ENCODE peak calls at places on chromosomes 12 and 14, in nine cellular contexts. Q, D, X, E, L, U, P, H and Z are unnamed samples.

GRCh38 chr14:100842799-100843198 is 16.9 kb downstream of the MEG3 start:
- DNase-seq in Q (peak), D (no peak), X (no peak), E (no peak), L (no peak), U (no peak), P (no peak), H (no peak), Z (no peak)

GRCh38 chr12:120117961-120118709 is 1.6 kb upstream of the RAB35 start:
- DNase-seq in Q (peak), D (peak), X (no peak), E (no peak), L (no peak), U (no peak), P (no peak), H (no peak), Z (no peak)

GRCh38 chr12:67217647-67218046 is 51.5 kb upstream of the CAND1 start:
- DNase-seq in Q (no peak), D (no peak), X (no peak), E (no peak), L (no peak), U (no peak), P (no peak), H (no peak), Z (no peak)

GRCh38 chr14:54549862-54550261 is 17.1 kb upstream of the SAMD4A start:
- DNase-seq in Q (no peak), D (no peak), X (no peak), E (no peak), L (no peak), U (no peak), P (no peak), H (no peak), Z (no peak)

GRCh38 chr14:22747769-22748168 is 18.7 kb upstream of the OXA1L start:
- DNase-seq in Q (no peak), D (no peak), X (no peak), E (no peak), L (no peak), U (no peak), P (no peak), H (no peak), Z (no peak)

GRCh38 chr14:100767788-100768536 is 41.3 kb downstream of the DLK1 start:
- DNase-seq in Q (no peak), D (no peak), X (no peak), E (no peak), L (no peak), U (no peak), P (no peak), H (no peak), Z (no peak)

GRCh38 chr14:91369628-91370445 is 47.8 kb downstream of the CCDC88C start:
- DNase-seq in Q (no peak), D (peak), X (no peak), E (no peak), L (peak), U (no peak), P (no peak), H (no peak), Z (no peak)

GRCh38 chr14:67429651-67430205 is 17.8 kb upstream of the PLEK2 start:
- DNase-seq in Q (no peak), D (no peak), X (no peak), E (no peak), L (no peak), U (no peak), P (no peak), H (no peak), Z (no peak)

GRCh38 chr12:11849752-11850504 is 200.5 kb downstream of the ETV6 start:
- DNase-seq in Q (no peak), D (no peak), X (no peak), E (no peak), L (no peak), U (no peak), P (no peak), H (no peak), Z (no peak)

GRCh38 chr12:31876568-31877424 is 82.4 kb upstream of the RESF1 start:
- DNase-seq in Q (no peak), D (no peak), X (peak), E (no peak), L (no peak), U (peak), P (peak), H (no peak), Z (no peak)

GRCh38 chr12:102474438-102475064 is 5.8 kb downstream of the IGF1 start:
- DNase-seq in Q (no peak), D (no peak), X (no peak), E (peak), L (no peak), U (no peak), P (no peak), H (no peak), Z (no peak)

GRCh38 chr14:62179367-62180018 is 417.3 kb downstream of the SNAPC1 start:
- DNase-seq in Q (no peak), D (peak), X (peak), E (peak), L (peak), U (peak), P (no peak), H (no peak), Z (no peak)

GRCh38 chr14:48751293-48751692 is 834.9 kb downstream of the RPS29 start:
- DNase-seq in Q (no peak), D (no peak), X (no peak), E (no peak), L (no peak), U (no peak), P (no peak), H (no peak), Z (no peak)

GRCh38 chr12:33205986-33206385 is 233.6 kb downstream of the SYT10 start:
- DNase-seq in Q (no peak), D (no peak), X (no peak), E (no peak), L (no peak), U (no peak), P (no peak), H (no peak), Z (no peak)

GRCh38 chr12:5789469-5789968 is 155.5 kb downstream of the ANO2 start:
- DNase-seq in Q (no peak), D (peak), X (no peak), E (no peak), L (peak), U (no peak), P (no peak), H (no peak), Z (no peak)

GRCh38 chr14:54782803-54783659 is 119.6 kb downstream of the GCH1 start:
- DNase-seq in Q (no peak), D (no peak), X (no peak), E (no peak), L (no peak), U (peak), P (peak), H (no peak), Z (no peak)

DNA sequence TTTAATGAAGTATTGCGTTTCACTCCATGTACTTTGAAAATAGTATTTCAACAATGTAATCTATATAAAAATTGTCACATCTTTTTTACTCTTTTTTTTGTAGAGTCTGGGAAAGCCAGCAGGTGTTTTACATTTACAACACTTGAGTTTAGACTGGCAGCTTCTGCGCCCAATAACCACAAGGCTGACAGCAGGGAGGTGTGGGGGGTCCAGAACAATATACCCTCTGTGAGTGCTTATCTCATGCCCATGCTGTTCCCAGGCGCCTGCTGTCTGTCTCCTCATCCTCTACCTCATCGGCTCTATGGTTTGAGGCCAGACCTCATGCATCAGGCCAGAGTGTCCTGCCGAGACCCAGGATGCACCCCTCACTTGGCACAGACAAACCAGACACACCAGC is 24.9 kb downstream of the FBRSL1 start:
- DNase-seq in Q (no peak), D (no peak), X (no peak), E (no peak), L (no peak), U (no peak), P (no peak), H (no peak), Z (no peak)
- H3K27ac ChIP-seq in Q (no peak), D (peak), X (no peak), E (no peak), L (no peak), U (no peak), P (no peak), H (no peak), Z (no peak)

DNA sequence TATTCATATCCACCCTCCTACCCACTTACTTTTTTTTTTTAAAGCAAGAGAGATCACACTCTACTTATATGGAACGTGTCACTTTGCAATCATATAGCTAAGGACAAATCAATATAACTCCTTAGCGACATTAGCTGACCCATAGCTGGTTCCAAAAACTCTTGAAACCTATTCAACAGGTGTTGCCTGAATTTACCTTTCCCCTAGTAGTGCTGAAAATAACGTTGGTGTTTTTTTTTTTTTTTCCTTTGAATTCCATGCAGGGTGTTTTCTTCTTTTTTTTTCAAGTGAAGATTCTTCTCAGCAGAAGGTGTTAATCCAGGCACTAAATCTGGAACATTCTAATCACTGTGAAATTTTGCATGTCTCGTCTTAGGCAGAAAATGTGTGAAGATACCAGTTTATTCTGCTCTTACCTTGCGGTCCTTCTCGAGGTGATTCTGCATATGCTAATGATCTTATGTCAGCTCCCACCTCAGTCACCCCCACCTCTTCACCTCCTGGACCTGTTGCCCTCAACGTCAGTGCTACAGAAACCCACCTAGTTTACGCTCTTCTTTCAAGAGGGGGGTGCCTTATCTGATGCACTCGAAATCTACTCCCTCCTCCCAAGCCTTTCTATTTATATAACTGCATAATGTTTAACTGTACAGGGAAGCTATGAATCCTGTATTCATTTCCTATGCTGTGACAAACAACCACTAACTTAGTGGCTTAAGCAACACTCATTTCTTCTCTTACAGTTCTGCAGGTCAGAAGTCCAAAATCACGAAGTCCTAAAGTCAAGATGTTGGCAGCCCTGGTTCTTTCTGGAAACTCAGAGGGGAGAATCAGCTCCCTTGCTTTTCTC is 7.2 kb upstream of the VPS37B start:
- DNase-seq in Q (no peak), D (no peak), X (no peak), E (no peak), L (no peak), U (peak), P (no peak), H (no peak), Z (no peak)
- H3K27ac ChIP-seq in Q (no peak), D (no peak), X (no peak), E (no peak), L (no peak), U (peak), P (no peak), H (no peak), Z (no peak)

DNA sequence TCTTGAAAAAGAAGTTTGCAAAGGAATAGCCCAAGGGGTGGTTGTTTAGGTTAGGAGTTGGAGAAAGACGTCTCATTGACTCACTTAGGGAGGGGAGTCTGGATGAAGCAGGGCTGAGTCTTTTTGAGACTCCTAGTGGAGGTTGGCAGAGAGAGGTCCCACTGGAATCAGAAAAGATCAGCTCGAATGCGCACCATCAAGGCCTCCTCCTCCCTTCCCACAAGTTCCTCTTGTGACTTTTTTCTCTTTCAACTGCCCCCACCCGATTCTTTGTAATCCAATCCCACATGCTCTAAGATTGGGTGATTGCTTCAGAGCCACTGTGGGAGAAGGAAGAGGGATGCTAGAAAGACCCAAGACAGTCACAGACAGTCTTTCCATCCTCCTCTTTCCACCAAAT is 2.0 kb downstream of the ARHGEF40 start:
- DNase-seq in Q (no peak), D (no peak), X (no peak), E (no peak), L (no peak), U (no peak), P (no peak), H (no peak), Z (no peak)
- H3K27ac ChIP-seq in Q (peak), D (peak), X (peak), E (no peak), L (peak), U (peak), P (peak), H (peak), Z (peak)

GRCh38 chr14:97408503-97408902 is 611.3 kb downstream of the VRK1 start:
- DNase-seq in Q (no peak), D (no peak), X (no peak), E (no peak), L (no peak), U (no peak), P (no peak), H (no peak), Z (no peak)
- H3K27ac ChIP-seq in Q (no peak), D (no peak), X (no peak), E (no peak), L (no peak), U (no peak), P (no peak), H (no peak), Z (no peak)

GRCh38 chr12:103851127-103851526 is 10.1 kb upstream of the NT5DC3 start:
- DNase-seq in Q (no peak), D (no peak), X (no peak), E (no peak), L (no peak), U (no peak), P (no peak), H (no peak), Z (no peak)
- H3K27ac ChIP-seq in Q (no peak), D (no peak), X (peak), E (no peak), L (no peak), U (no peak), P (no peak), H (no peak), Z (no peak)

GRCh38 chr12:91250273-91250672 is 67.7 kb upstream of the DCN start:
- DNase-seq in Q (no peak), D (no peak), X (no peak), E (no peak), L (no peak), U (no peak), P (no peak), H (no peak), Z (no peak)
- H3K27ac ChIP-seq in Q (peak), D (no peak), X (peak), E (no peak), L (no peak), U (no peak), P (no peak), H (peak), Z (no peak)

DNA sequence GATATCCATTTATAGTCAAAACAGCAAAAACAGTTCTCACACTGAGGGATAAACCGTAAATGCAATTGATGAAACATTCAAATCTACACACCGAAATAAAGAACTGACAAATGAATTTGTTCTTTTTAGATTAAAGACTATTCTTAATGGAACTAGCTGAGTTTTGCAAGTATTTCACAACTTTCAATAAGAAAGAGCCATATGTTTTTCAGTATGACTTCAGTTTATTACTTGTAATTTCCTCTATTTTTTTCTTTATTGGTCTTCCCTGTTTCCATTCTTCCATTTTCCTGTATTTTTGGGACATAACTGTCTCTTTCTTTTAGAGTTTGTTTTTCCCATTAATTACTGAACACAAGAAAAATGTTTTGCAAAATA is 4.3 kb downstream of the BCAT1 start:
- DNase-seq in Q (no peak), D (no peak), X (no peak), E (no peak), L (no peak), U (no peak), P (no peak), H (no peak), Z (no peak)
- H3K27ac ChIP-seq in Q (no peak), D (no peak), X (no peak), E (no peak), L (no peak), U (no peak), P (no peak), H (no peak), Z (no peak)

GRCh38 chr12:116529048-116529447 is 30.1 kb upstream of the MAP1LC3B2 start:
- DNase-seq in Q (no peak), D (no peak), X (no peak), E (no peak), L (no peak), U (no peak), P (no peak), H (no peak), Z (no peak)
- H3K27ac ChIP-seq in Q (no peak), D (peak), X (no peak), E (peak), L (no peak), U (no peak), P (peak), H (no peak), Z (no peak)

DNA sequence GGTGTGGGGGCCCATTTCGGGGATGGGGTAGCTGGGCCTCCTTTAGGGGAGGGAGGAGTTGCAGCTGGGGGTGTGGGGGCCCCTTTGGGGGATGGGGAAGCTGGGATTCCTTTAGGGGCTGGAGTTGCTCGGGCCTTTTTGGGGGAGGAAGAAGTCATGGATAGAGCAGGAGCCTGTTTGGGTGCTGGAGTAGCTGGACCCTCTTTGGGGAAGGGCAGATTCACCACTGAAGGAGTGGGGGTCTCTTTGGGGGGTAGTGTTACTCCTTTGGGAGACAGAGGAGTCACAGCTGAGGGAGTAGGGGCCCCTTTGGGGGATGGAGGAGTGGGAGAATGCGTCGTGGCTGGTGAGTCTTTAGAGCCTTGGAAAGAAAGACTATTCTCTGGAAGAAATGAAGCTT is 6.5 kb downstream of the NACA start:
- DNase-seq in Q (no peak), D (no peak), X (no peak), E (no peak), L (no peak), U (no peak), P (no peak), H (no peak), Z (no peak)
- H3K27ac ChIP-seq in Q (no peak), D (no peak), X (no peak), E (no peak), L (no peak), U (no peak), P (no peak), H (no peak), Z (no peak)

GRCh38 chr14:102943454-102943853 is 21.0 kb downstream of the AMN start:
- DNase-seq in Q (no peak), D (no peak), X (no peak), E (no peak), L (no peak), U (no peak), P (no peak), H (no peak), Z (no peak)

GRCh38 chr14:102942069-102942468 is 19.6 kb downstream of the AMN start:
- DNase-seq in Q (no peak), D (no peak), X (no peak), E (no peak), L (no peak), U (no peak), P (no peak), H (no peak), Z (no peak)

GRCh38 chr14:102939820-102940561 is 17.5 kb downstream of the AMN start:
- DNase-seq in Q (no peak), D (peak), X (no peak), E (no peak), L (peak), U (peak), P (peak), H (no peak), Z (no peak)

GRCh38 chr14:102940729-102941362 is 18.4 kb downstream of the AMN start:
- DNase-seq in Q (no peak), D (no peak), X (no peak), E (no peak), L (no peak), U (no peak), P (no peak), H (no peak), Z (no peak)

DNA sequence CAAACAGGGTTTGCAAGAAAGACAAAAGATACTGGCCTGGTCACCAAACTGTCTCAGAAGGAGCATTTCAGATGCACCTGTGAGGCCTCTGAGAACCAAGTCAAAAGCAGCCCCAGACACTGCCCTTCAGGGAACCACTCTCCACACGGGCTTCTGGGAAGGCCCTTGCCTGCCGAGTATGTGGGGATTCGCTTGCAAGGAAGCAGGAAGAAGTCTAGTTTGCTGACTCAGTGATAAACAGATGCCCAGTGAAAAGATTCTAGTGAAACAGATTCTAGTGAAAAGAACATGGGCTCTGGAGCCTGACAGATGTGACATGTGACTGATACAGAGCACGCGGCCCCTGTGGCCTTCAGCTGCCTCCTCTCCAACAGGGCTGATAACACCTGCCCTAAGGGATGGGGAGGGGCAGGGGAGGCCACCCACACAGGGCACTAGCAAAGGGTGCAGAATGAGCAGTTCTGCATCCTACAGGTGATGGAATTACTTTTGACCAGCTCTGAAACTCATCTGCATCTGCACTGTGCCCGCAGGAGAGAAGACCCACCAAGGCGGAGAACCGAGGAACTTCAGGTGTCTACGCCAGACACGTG is 19.1 kb downstream of the AMN start:
- DNase-seq in Q (no peak), D (no peak), X (no peak), E (no peak), L (no peak), U (peak), P (no peak), H (no peak), Z (no peak)
- H3K27ac ChIP-seq in Q (no peak), D (no peak), X (no peak), E (no peak), L (no peak), U (no peak), P (no peak), H (no peak), Z (no peak)